ENCODE peak calls at places on chromosomes 16 and 17, in ten cellular contexts. N is fibroblast of the aortic adventitia; J is NCI-H460; R is activated naive CD4-positive, alpha-beta T cell treated with anti-CD3 and anti-CD28 coated beads, Interleukin-2, amount 10 ng/mL, durations not matched to agents 7 days and 5 days; U is activated CD8-positive, alpha-beta T cell treated with anti-CD3 and anti-CD28 coated beads for 36 hours; F is dorsolateral prefrontal cortex; H is posterior cingulate gyrus; B is HTR-8/SVneo; O is iPS-NIHi11; E is GM23248. T is an unnamed sample.

GRCh38 chr16:57784334-57784733 is 18.0 kb downstream of the KIFC3 start:
- DNase-seq in O (no peak), J (no peak), H (no peak), F (no peak), N (no peak), R (no peak), U (no peak), B (no peak), E (no peak), T (no peak)

GRCh38 chr16:85390511-85391174 is 222.5 kb upstream of the GSE1 start:
- DNase-seq in J (peak), N (peak), E (peak), R (peak), O (no peak), B (peak), U (no peak), H (peak), F (no peak), T (peak)

GRCh38 chr16:73529303-73530012 is 481.5 kb upstream of the ZFHX3 start:
- DNase-seq in O (no peak), B (no peak), N (no peak), J (no peak), U (no peak), H (no peak), E (no peak), R (no peak), F (no peak), T (no peak)

GRCh38 chr17:12765544-12765943 is 23.8 kb upstream of the ARHGAP44 start:
- DNase-seq in F (no peak), R (no peak), N (peak), B (no peak), E (peak), U (no peak), H (peak), J (peak), O (no peak), T (no peak)

GRCh38 chr16:51343411-51343810 is 192.3 kb upstream of the SALL1 start:
- DNase-seq in E (no peak), N (peak), R (no peak), H (no peak), F (no peak), U (no peak), B (no peak), J (no peak), O (no peak), T (no peak)

GRCh38 chr16:30995927-30996323 is 10.9 kb downstream of the HSD3B7 start:
- DNase-seq in U (no peak), F (no peak), B (no peak), R (no peak), E (peak), O (no peak), J (no peak), N (no peak), H (no peak), T (no peak)

GRCh38 chr17:58391302-58391984 is 25.9 kb downstream of the RNF43 start:
- DNase-seq in O (no peak), B (peak), J (peak), U (no peak), E (no peak), H (no peak), R (no peak), N (peak), F (no peak), T (no peak)

GRCh38 chr17:246226-246625 is 64.8 kb upstream of the DOC2B start:
- DNase-seq in O (no peak), H (no peak), E (no peak), F (no peak), N (no peak), U (no peak), J (no peak), B (no peak), R (no peak), T (no peak)

GRCh38 chr17:79607941-79608728 is 2.7 kb downstream of the RBFOX3 start:
- DNase-seq in J (peak), R (peak), B (no peak), H (no peak), E (peak), F (no peak), N (no peak), O (peak), U (peak), T (peak)

GRCh38 chr17:20935740-20936139 is 107.1 kb downstream of the USP22 start:
- DNase-seq in H (no peak), O (no peak), J (peak), N (peak), F (no peak), R (no peak), B (peak), E (peak), U (no peak), T (no peak)

GRCh38 chr16:82016964-82017363 is 5.7 kb upstream of the SDR42E1 start:
- DNase-seq in J (no peak), H (no peak), B (no peak), O (no peak), N (peak), F (no peak), R (no peak), U (no peak), E (peak), T (no peak)

GRCh38 chr17:79433396-79433795 is 177.5 kb downstream of the RBFOX3 start:
- DNase-seq in H (no peak), N (no peak), R (no peak), U (no peak), J (no peak), E (no peak), B (no peak), F (no peak), O (no peak), T (no peak)

GRCh38 chr17:55540414-55541091 is 29.3 kb upstream of the SMIM36 start:
- DNase-seq in J (peak), O (no peak), H (no peak), E (peak), F (no peak), R (no peak), U (no peak), N (peak), B (no peak), T (no peak)

GRCh38 chr16:424033-424622 is 1.3 kb upstream of the RAB11FIP3 start:
- DNase-seq in N (peak), U (no peak), O (no peak), E (peak), H (peak), R (no peak), F (peak), J (peak), B (peak), T (no peak)

GRCh38 chr17:5437721-5438317 is 1.1 kb downstream of the C1QBP start:
- DNase-seq in H (no peak), O (no peak), E (peak), R (no peak), F (no peak), B (no peak), N (peak), J (no peak), U (no peak), T (no peak)

GRCh38 chr17:47072881-47073280 is 93.8 kb upstream of the RPRML start:
- DNase-seq in R (no peak), J (no peak), N (no peak), U (no peak), B (no peak), H (no peak), O (no peak), E (no peak), F (no peak), T (no peak)

GRCh38 chr17:73657473-73658116 is 13.3 kb upstream of the SDK2 start:
- DNase-seq in J (peak), F (no peak), B (no peak), H (no peak), O (peak), R (peak), N (no peak), E (peak), U (peak), T (peak)

GRCh38 chr17:81400154-81400938 is 5.1 kb downstream of the BAHCC1 start:
- DNase-seq in U (peak), J (no peak), E (peak), H (no peak), R (peak), B (no peak), N (peak), F (no peak), O (no peak), T (peak)

T was measured in activated CD4-positive, alpha-beta T cell treated with anti-CD3 and anti-CD28 coated beads for 36 hours.